ENCODE peak calls at places on chromosomes 5 and 9, in five cellular contexts. One of them, this sample, is unnamed.

GRCh38 chr5:10595305-10595677 is 31.4 kb downstream of the ANKRD33B start:
- DNase-seq in GM12878: no peak
- DNase-seq in breast epithelium: no peak
- DNase-seq in lung: no peak
- DNase-seq in MM.1S: no peak
- DNase-seq in this sample: no peak

GRCh38 chr5:171469336-171469735 is 49.9 kb downstream of the FGF18 start:
- DNase-seq in breast epithelium: no peak
- DNase-seq in GM12878: no peak
- DNase-seq in MM.1S: no peak
- DNase-seq in lung: no peak
- DNase-seq in this sample: no peak

GRCh38 chr5:56306433-56307150 is 73.5 kb upstream of the ANKRD55 start:
- DNase-seq in GM12878: no peak
- DNase-seq in MM.1S: no peak
- DNase-seq in lung: no peak
- DNase-seq in breast epithelium: no peak
- DNase-seq in this sample: no peak

GRCh38 chr9:78691531-78691930 is 394.6 kb downstream of the PSAT1 start:
- DNase-seq in MM.1S: no peak
- DNase-seq in lung: no peak
- DNase-seq in breast epithelium: no peak
- DNase-seq in GM12878: no peak
- DNase-seq in this sample: no peak

GRCh38 chr5:56440871-56441740 is 208.0 kb upstream of the ANKRD55 start:
- DNase-seq in breast epithelium: no peak
- DNase-seq in MM.1S: no peak
- DNase-seq in GM12878: no peak
- DNase-seq in lung: no peak
- DNase-seq in this sample: no peak

GRCh38 chr5:18010053-18010452 is 375.8 kb downstream of the TAF11L14 start:
- DNase-seq in MM.1S: no peak
- DNase-seq in GM12878: no peak
- DNase-seq in breast epithelium: no peak
- DNase-seq in lung: no peak
- DNase-seq in this sample: no peak

GRCh38 chr5:160899735-160900134 is 47.7 kb upstream of the ATP10B start:
- DNase-seq in lung: no peak
- DNase-seq in GM12878: no peak
- DNase-seq in MM.1S: no peak
- DNase-seq in breast epithelium: no peak
- DNase-seq in this sample: no peak

GRCh38 chr9:130825051-130825651 is 9.9 kb upstream of the ABL1 start:
- DNase-seq in MM.1S: no peak
- DNase-seq in lung: no peak
- DNase-seq in breast epithelium: no peak
- DNase-seq in GM12878: no peak
- DNase-seq in this sample: no peak

GRCh38 chr5:150138551-150139265 is 16.9 kb downstream of the PDGFRB start:
- DNase-seq in MM.1S: no peak
- DNase-seq in breast epithelium: no peak
- DNase-seq in GM12878: no peak
- DNase-seq in lung: peak; percentile 41
- DNase-seq in this sample: no peak

GRCh38 chr5:95754545-95754944 is 23.4 kb downstream of the RHOBTB3 start:
- DNase-seq in MM.1S: no peak
- DNase-seq in lung: no peak
- DNase-seq in GM12878: no peak
- DNase-seq in breast epithelium: no peak
- DNase-seq in this sample: no peak
- H3K36me3 ChIP-seq in MM.1S: no peaks in the 10 kb centered on the region
- H3K36me3 ChIP-seq in lung: peaks cover 2% of the 10 kb centered on the region
- H3K36me3 ChIP-seq in GM12878: peaks cover 7% of the 10 kb centered on the region
- H3K36me3 ChIP-seq in breast epithelium: no peaks in the 10 kb centered on the region
- H3K36me3 ChIP-seq in this sample: peaks cover 9% of the 10 kb centered on the region

GRCh38 chr5:14644623-14645237 is 19.8 kb upstream of the OTULIN start:
- DNase-seq in breast epithelium: no peak
- DNase-seq in lung: no peak
- DNase-seq in GM12878: no peak
- DNase-seq in MM.1S: no peak
- DNase-seq in this sample: no peak

GRCh38 chr5:14635656-14636055 is 28.9 kb upstream of the OTULIN start:
- DNase-seq in lung: no peak
- DNase-seq in breast epithelium: no peak
- DNase-seq in GM12878: no peak
- DNase-seq in MM.1S: no peak
- DNase-seq in this sample: no peak

GRCh38 chr5:14640765-14641164 is 23.8 kb upstream of the OTULIN start:
- DNase-seq in MM.1S: no peak
- DNase-seq in lung: no peak
- DNase-seq in breast epithelium: no peak
- DNase-seq in GM12878: no peak
- DNase-seq in this sample: no peak
- TF ChIP-seq CTCF in MM.1S: no peak
- TF ChIP-seq CTCF in lung: no peak
- TF ChIP-seq CTCF in breast epithelium: no peak
- TF ChIP-seq CTCF in GM12878: no peak
- TF ChIP-seq CTCF in this sample: no peak

DNA sequence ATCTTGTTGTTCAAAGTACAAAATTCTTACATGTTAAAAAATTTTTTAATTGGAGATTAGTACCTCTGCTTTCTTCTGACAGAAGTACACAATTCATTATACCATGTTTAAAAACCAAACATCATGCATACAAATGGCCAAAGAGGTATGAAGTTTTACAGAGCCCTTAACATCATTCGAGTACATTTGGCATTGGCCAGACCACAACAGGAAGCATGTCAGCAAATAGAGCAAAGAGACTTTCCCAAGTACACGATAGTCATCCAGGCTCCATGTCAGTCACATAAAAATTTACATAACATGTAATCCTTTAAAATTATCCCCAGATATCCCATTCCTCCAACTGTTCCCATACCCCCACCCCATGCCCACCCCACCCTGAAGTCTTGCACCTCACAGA is 22.5 kb downstream of the HMGCS1 start:
- DNase-seq in MM.1S: peak; percentile 50
- DNase-seq in lung: no peak
- DNase-seq in GM12878: no peak
- DNase-seq in breast epithelium: no peak
- DNase-seq in this sample: no peak
- H3K36me3 ChIP-seq in MM.1S: peaks cover 27% of the 10 kb centered on the region
- H3K36me3 ChIP-seq in lung: peaks cover 26% of the 10 kb centered on the region
- H3K36me3 ChIP-seq in GM12878: peaks cover 41% of the 10 kb centered on the region
- H3K36me3 ChIP-seq in breast epithelium: peaks cover 6% of the 10 kb centered on the region
- H3K36me3 ChIP-seq in this sample: peaks cover 79% of the 10 kb centered on the region

GRCh38 chr5:149015561-149015960 is 47.3 kb downstream of the SH3TC2 start:
- DNase-seq in lung: no peak
- DNase-seq in breast epithelium: no peak
- DNase-seq in GM12878: no peak
- DNase-seq in MM.1S: no peak
- DNase-seq in this sample: peak; percentile 62
- TF ChIP-seq CTCF in lung: no peak
- TF ChIP-seq CTCF in breast epithelium: no peak
- TF ChIP-seq CTCF in GM12878: no peak
- TF ChIP-seq CTCF in MM.1S: no peak
- TF ChIP-seq CTCF in this sample: no peak

GRCh38 chr5:31477516-31477915 is 54.4 kb downstream of the DROSHA start:
- DNase-seq in breast epithelium: no peak
- DNase-seq in GM12878: no peak
- DNase-seq in MM.1S: no peak
- DNase-seq in lung: no peak
- DNase-seq in this sample: no peak

GRCh38 chr5:31477971-31478370 is 53.9 kb downstream of the DROSHA start:
- DNase-seq in lung: no peak
- DNase-seq in breast epithelium: no peak
- DNase-seq in MM.1S: no peak
- DNase-seq in GM12878: no peak
- DNase-seq in this sample: no peak

GRCh38 chr5:31476607-31477200 is 55.2 kb downstream of the DROSHA start:
- DNase-seq in GM12878: no peak
- DNase-seq in MM.1S: no peak
- DNase-seq in lung: no peak
- DNase-seq in breast epithelium: no peak
- DNase-seq in this sample: no peak

GRCh38 chr5:31479706-31480105 is 52.2 kb downstream of the DROSHA start:
- DNase-seq in GM12878: no peak
- DNase-seq in breast epithelium: no peak
- DNase-seq in MM.1S: no peak
- DNase-seq in lung: no peak
- DNase-seq in this sample: no peak

DNA sequence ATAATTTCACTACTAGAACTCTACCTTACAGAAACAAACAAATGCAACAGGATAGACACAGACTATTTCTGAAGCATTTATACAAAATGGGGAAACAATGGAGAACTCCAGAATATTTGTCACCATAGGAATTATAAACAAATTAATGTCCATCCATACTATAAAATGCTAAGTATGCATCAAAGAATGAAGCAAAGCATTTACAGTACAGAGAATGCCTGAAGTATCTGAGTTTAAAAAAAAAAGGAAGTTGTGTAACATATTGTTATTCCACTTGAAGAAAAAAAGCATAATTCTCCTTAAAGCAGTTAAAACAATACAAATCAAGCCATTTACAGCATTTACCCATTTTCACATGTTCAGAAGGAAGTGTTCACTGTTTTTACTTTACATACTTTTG is 53.0 kb downstream of the DROSHA start:
- DNase-seq in breast epithelium: no peak
- DNase-seq in MM.1S: no peak
- DNase-seq in lung: no peak
- DNase-seq in GM12878: no peak
- DNase-seq in this sample: no peak
- H3K36me3 ChIP-seq in breast epithelium: peaks cover 8% of the 10 kb centered on the region
- H3K36me3 ChIP-seq in MM.1S: no peaks in the 10 kb centered on the region
- H3K36me3 ChIP-seq in lung: peaks cover 6% of the 10 kb centered on the region
- H3K36me3 ChIP-seq in GM12878: peaks cover 10% of the 10 kb centered on the region
- H3K36me3 ChIP-seq in this sample: peaks cover 31% of the 10 kb centered on the region

GRCh38 chr5:135829681-135830383 is 4.6 kb upstream of the SLC25A48 start:
- DNase-seq in breast epithelium: peak; percentile 42
- DNase-seq in MM.1S: peak; percentile 63
- DNase-seq in GM12878: no peak
- DNase-seq in lung: peak; percentile 55
- DNase-seq in this sample: peak; percentile 85
- TF ChIP-seq CTCF in breast epithelium: peak; percentile 52
- TF ChIP-seq CTCF in MM.1S: peak; percentile 87
- TF ChIP-seq CTCF in GM12878: peak; percentile 75
- TF ChIP-seq CTCF in lung: peak; percentile 32
- TF ChIP-seq CTCF in this sample: peak; percentile 75

GRCh38 chr5:147398860-147399259 is 111.0 kb downstream of the DPYSL3 start:
- DNase-seq in breast epithelium: no peak
- DNase-seq in lung: no peak
- DNase-seq in MM.1S: no peak
- DNase-seq in GM12878: no peak
- DNase-seq in this sample: no peak
- H3K36me3 ChIP-seq in breast epithelium: no peaks in the 10 kb centered on the region
- H3K36me3 ChIP-seq in lung: peaks cover 16% of the 10 kb centered on the region
- H3K36me3 ChIP-seq in MM.1S: no peaks in the 10 kb centered on the region
- H3K36me3 ChIP-seq in GM12878: no peaks in the 10 kb centered on the region
- H3K36me3 ChIP-seq in this sample: peaks cover 60% of the 10 kb centered on the region